ENCODE peak calls at places on chromosomes 1 and 21, in six cellular contexts. O, U, H, L, F and J are unnamed samples. For H3K27me3, the result is how much of the 10 kb centered on the place peaks cover.

GRCh38 chr1:94606471-94606870 is 64.9 kb upstream of the F3 start:
- DNase-seq in H (no peak), U (no peak), F (no peak), O (no peak), L (no peak), J (no peak)

GRCh38 chr1:8720347-8720746 is 97.1 kb downstream of the RERE start:
- DNase-seq in H (no peak), L (no peak), O (no peak), U (no peak), F (no peak), J (no peak)

GRCh38 chr1:86648255-86648654 is 56.1 kb upstream of the SH3GLB1 start:
- DNase-seq in L (no peak), H (peak), F (no peak), O (no peak), U (no peak), J (no peak)

GRCh38 chr1:39063775-39064174 is 37.6 kb downstream of the NDUFS5 start:
- DNase-seq in U (no peak), H (no peak), F (no peak), L (no peak), O (no peak), J (no peak)

GRCh38 chr1:10765304-10765703 is 31.1 kb downstream of the CASZ1 start:
- DNase-seq in O (no peak), H (no peak), F (no peak), L (no peak), U (no peak), J (no peak)

GRCh38 chr1:203038217-203038741 is 12.0 kb downstream of the PPFIA4 start:
- DNase-seq in H (peak), U (no peak), O (peak), L (no peak), F (peak), J (no peak)

GRCh38 chr1:213983589-213984386 is 4.0 kb upstream of the PROX1 start:
- DNase-seq in F (no peak), O (no peak), L (no peak), H (no peak), U (no peak), J (no peak)

GRCh38 chr1:101148987-101149386 is 87.8 kb upstream of the S1PR1 start:
- DNase-seq in O (no peak), L (no peak), H (no peak), U (no peak), F (peak), J (no peak)

GRCh38 chr21:38984568-38984967 is 178.8 kb downstream of the ETS2 start:
- DNase-seq in L (no peak), U (no peak), F (no peak), O (no peak), H (no peak), J (no peak)

GRCh38 chr1:32199717-32200072 is 700 bp upstream of the CCDC28B start:
- DNase-seq in H (no peak), U (no peak), L (no peak), O (peak), F (peak), J (no peak)

GRCh38 chr1:115826642-115827041 is 14.3 kb downstream of the NHLH2 start:
- DNase-seq in O (no peak), F (no peak), H (no peak), L (no peak), U (no peak), J (no peak)

GRCh38 chr1:43452789-43453441 is 816 bp downstream of the HYI start:
- DNase-seq in U (no peak), H (no peak), L (no peak), O (peak), F (peak), J (no peak)

GRCh38 chr1:240171907-240172306 is 80.2 kb downstream of the FMN2 start:
- DNase-seq in F (no peak), U (no peak), L (no peak), H (no peak), O (no peak), J (no peak)

GRCh38 chr1:171868217-171868616 is 26.9 kb downstream of the DNM3 start:
- DNase-seq in O (no peak), F (no peak), H (no peak), L (no peak), U (no peak), J (no peak)

GRCh38 chr1:201649776-201650607 is 111.1 kb downstream of the NAV1 start:
- DNase-seq in U (peak), F (peak), O (peak), H (peak), L (no peak), J (no peak)

GRCh38 chr1:84756455-84757082 is 66.3 kb upstream of the SSX2IP start:
- DNase-seq in L (no peak), H (no peak), O (no peak), U (no peak), F (no peak), J (no peak)

GRCh38 chr1:15151377-15151806 is 2.2 kb upstream of the TMEM51 start:
- DNase-seq in L (no peak), O (no peak), H (no peak), U (no peak), F (no peak), J (no peak)

GRCh38 chr1:229003233-229004031 is 267.5 kb upstream of the RAB4A start:
- DNase-seq in H (no peak), U (no peak), L (no peak), F (peak), O (no peak), J (no peak)

GRCh38 chr1:106276856-106277255 is 779.6 kb upstream of the PRMT6 start:
- DNase-seq in H (no peak), L (no peak), F (no peak), U (no peak), O (no peak), J (no peak)

GRCh38 chr1:17768651-17769241 is 13.6 kb downstream of the ACTL8 start:
- DNase-seq in H (peak), U (no peak), L (no peak), O (peak), F (peak), J (no peak)

GRCh38 chr1:2474104-2474787 is 1.8 kb upstream of the PLCH2 start:
- DNase-seq in O (no peak), F (no peak), H (no peak), U (no peak), L (no peak), J (no peak)

GRCh38 chr1:201025571-201026002 is 2.1 kb upstream of the KIF21B start:
- DNase-seq in O (no peak), H (peak), L (no peak), F (no peak), U (no peak), J (peak)

GRCh38 chr21:27365394-27365793 is 398.5 kb upstream of the ADAMTS5 start:
- DNase-seq in H (no peak), L (no peak), O (no peak), F (no peak), U (no peak), J (no peak)

GRCh38 chr1:193104906-193105820 is at the start of gene GLRX2:
- DNase-seq in O (peak), H (peak), U (peak), F (peak), L (peak), J (peak)

GRCh38 chr1:109687641-109688499 is at the start of gene GSTM1:
- DNase-seq in H (peak), F (no peak), U (no peak), L (peak), O (peak), J (no peak)
- TF ChIP-seq CTCF in H (peak), F (no peak), U (no peak), L (peak), O (no peak), J (no peak)

GRCh38 chr1:36934061-36934460 is 100.3 kb downstream of the GRIK3 start:
- DNase-seq in U (no peak), L (no peak), F (no peak), O (no peak), H (no peak), J (no peak)

GRCh38 chr1:36942093-36942492 is 92.2 kb downstream of the GRIK3 start:
- DNase-seq in L (no peak), U (no peak), H (no peak), O (no peak), F (no peak), J (no peak)

GRCh38 chr1:36941579-36941978 is 92.7 kb downstream of the GRIK3 start:
- DNase-seq in F (no peak), H (no peak), U (no peak), L (no peak), O (no peak), J (no peak)

GRCh38 chr1:36938807-36939206 is 95.5 kb downstream of the GRIK3 start:
- DNase-seq in O (no peak), L (no peak), H (no peak), F (no peak), U (no peak), J (no peak)

DNA sequence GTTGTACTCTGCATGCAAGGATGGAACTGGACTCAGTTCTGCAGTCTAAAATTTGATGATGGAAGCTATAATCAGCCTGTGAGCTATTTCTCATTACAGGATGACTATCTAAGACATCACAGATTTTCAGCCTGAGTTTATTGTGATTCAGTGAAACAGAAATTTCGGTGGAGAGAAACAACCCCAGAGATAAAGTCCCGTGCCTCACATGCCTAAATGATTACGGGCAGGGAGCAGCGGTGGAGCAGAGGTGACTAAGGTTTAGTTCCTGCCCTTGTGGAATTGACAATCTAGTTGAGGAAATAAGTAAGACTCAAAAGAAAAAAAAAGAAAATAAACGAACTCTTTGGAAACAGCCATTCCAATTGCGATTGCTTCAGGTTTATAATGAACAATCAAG is 96.9 kb downstream of the GRIK3 start:
- DNase-seq in H (no peak), L (no peak), F (no peak), O (no peak), U (no peak), J (no peak)
- H3K27me3 ChIP-seq in H (under half), L (under half), F (under half), O (under half), U (under half), J (under half)

GRCh38 chr1:206550446-206550845 is 43.1 kb downstream of the RASSF5 start:
- DNase-seq in F (no peak), U (no peak), O (no peak), H (no peak), L (no peak), J (no peak)
- TF ChIP-seq CTCF in F (no peak), U (no peak), O (no peak), H (no peak), L (no peak), J (no peak)

GRCh38 chr1:208264469-208265126 is 20.4 kb upstream of the PLXNA2 start:
- DNase-seq in H (no peak), L (no peak), O (no peak), F (no peak), U (no peak), J (no peak)
- H3K27me3 ChIP-seq in H (under half), L (under half), O (under half), F (under half), U (under half), J (under half)

GRCh38 chr1:44609412-44609767 is 64.9 kb downstream of the TMEM53 start:
- DNase-seq in H (peak), L (no peak), U (no peak), F (peak), O (peak), J (no peak)
- TF ChIP-seq CTCF in H (peak), L (peak), U (peak), F (peak), O (no peak), J (peak)